ENCODE peak calls at places on chromosomes 3 and 15, in eight cellular contexts. One of them, this sample, is unnamed.
A peak's percentile ranks its signal among the peaks of the same experiment; 100 is the strongest.

GRCh38 chr15:34693053-34693744 is 61.6 kb downstream of the GJD2 start:
- DNase-seq in NCI-H226: peak; percentile 34
- DNase-seq in iPS-NIHi11: no peak
- DNase-seq in hypothalamus: no peak
- DNase-seq in upper lobe of right lung: no peak
- DNase-seq in stromal cell of bone marrow: no peak
- DNase-seq in mucosa of descending colon: no peak
- DNase-seq in astrocyte of the cerebellum: peak; percentile 37
- DNase-seq in this sample: no peak

GRCh38 chr15:69074011-69074842 is 59.7 kb downstream of the NOX5 start:
- DNase-seq in mucosa of descending colon: peak; percentile 86
- DNase-seq in stromal cell of bone marrow: no peak
- DNase-seq in iPS-NIHi11: peak; percentile 80
- DNase-seq in NCI-H226: peak; percentile 65
- DNase-seq in astrocyte of the cerebellum: peak; percentile 9
- DNase-seq in upper lobe of right lung: peak; percentile 80
- DNase-seq in hypothalamus: no peak
- DNase-seq in this sample: no peak

GRCh38 chr15:64216161-64216560 is 53.3 kb upstream of the PPIB start:
- DNase-seq in hypothalamus: no peak
- DNase-seq in astrocyte of the cerebellum: no peak
- DNase-seq in stromal cell of bone marrow: no peak
- DNase-seq in iPS-NIHi11: no peak
- DNase-seq in upper lobe of right lung: no peak
- DNase-seq in mucosa of descending colon: no peak
- DNase-seq in NCI-H226: no peak
- DNase-seq in this sample: no peak

GRCh38 chr3:160617636-160618035 is 52.3 kb upstream of the KPNA4 start:
- DNase-seq in upper lobe of right lung: no peak
- DNase-seq in mucosa of descending colon: no peak
- DNase-seq in NCI-H226: no peak
- DNase-seq in iPS-NIHi11: no peak
- DNase-seq in stromal cell of bone marrow: no peak
- DNase-seq in hypothalamus: no peak
- DNase-seq in astrocyte of the cerebellum: no peak
- DNase-seq in this sample: no peak

GRCh38 chr3:10173926-10174435 is 9.3 kb downstream of the IRAK2 start:
- DNase-seq in iPS-NIHi11: no peak
- DNase-seq in upper lobe of right lung: peak; percentile 79
- DNase-seq in mucosa of descending colon: peak; percentile 47
- DNase-seq in astrocyte of the cerebellum: peak; percentile 91
- DNase-seq in NCI-H226: peak; percentile 97
- DNase-seq in hypothalamus: no peak
- DNase-seq in stromal cell of bone marrow: peak; percentile 98
- DNase-seq in this sample: peak; percentile 36

GRCh38 chr3:54556630-54557029 is 371.2 kb downstream of the LRTM1 start:
- DNase-seq in iPS-NIHi11: no peak
- DNase-seq in upper lobe of right lung: no peak
- DNase-seq in hypothalamus: no peak
- DNase-seq in mucosa of descending colon: no peak
- DNase-seq in astrocyte of the cerebellum: no peak
- DNase-seq in stromal cell of bone marrow: no peak
- DNase-seq in NCI-H226: no peak
- DNase-seq in this sample: no peak

GRCh38 chr3:127954642-127955041 is 39.6 kb downstream of the KBTBD12 start:
- DNase-seq in stromal cell of bone marrow: no peak
- DNase-seq in upper lobe of right lung: peak; percentile 63
- DNase-seq in mucosa of descending colon: no peak
- DNase-seq in hypothalamus: no peak
- DNase-seq in astrocyte of the cerebellum: no peak
- DNase-seq in iPS-NIHi11: no peak
- DNase-seq in NCI-H226: no peak
- DNase-seq in this sample: no peak

GRCh38 chr3:116067275-116067674 is 378.0 kb downstream of the LSAMP start:
- DNase-seq in upper lobe of right lung: no peak
- DNase-seq in iPS-NIHi11: no peak
- DNase-seq in hypothalamus: no peak
- DNase-seq in mucosa of descending colon: no peak
- DNase-seq in astrocyte of the cerebellum: no peak
- DNase-seq in NCI-H226: no peak
- DNase-seq in stromal cell of bone marrow: no peak
- DNase-seq in this sample: no peak

GRCh38 chr3:58102976-58103447 is 94.8 kb downstream of the FLNB start:
- DNase-seq in hypothalamus: no peak
- DNase-seq in stromal cell of bone marrow: no peak
- DNase-seq in NCI-H226: no peak
- DNase-seq in upper lobe of right lung: no peak
- DNase-seq in astrocyte of the cerebellum: no peak
- DNase-seq in iPS-NIHi11: no peak
- DNase-seq in mucosa of descending colon: peak; percentile 27
- DNase-seq in this sample: no peak

This sample was measured in frontal cortex.